ENCODE peak calls at places on chromosomes 7 and 10, in four cellular contexts. A is IMR-90, T is brain microvascular endothelial cell, W is osteocyte. J is an unnamed sample.

GRCh38 chr10:27794157-27794556 is 48.5 kb upstream of the MKX start:
- DNase-seq in T (no peak), A (peak; percentile 5), W (no peak), J (no peak)

GRCh38 chr7:5005066-5005465 is 40.6 kb upstream of the RBAK start:
- DNase-seq in A (no peak), W (no peak), T (no peak), J (no peak)

GRCh38 chr7:192035-192649 is at the start of gene FAM20C:
- DNase-seq in W (peak; percentile 95), T (peak; percentile 61), A (peak; percentile 79), J (no peak)

GRCh38 chr7:30660331-30661255 is 21.7 kb downstream of the CRHR2 start:
- DNase-seq in T (no peak), W (no peak), A (no peak), J (no peak)

GRCh38 chr7:32761451-32762320 is 129.9 kb downstream of the KBTBD2 start:
- DNase-seq in T (no peak), A (no peak), W (no peak), J (no peak)

GRCh38 chr10:69411476-69411875 is 5.2 kb downstream of the TACR2 start:
- DNase-seq in W (no peak), A (no peak), T (no peak), J (no peak)

GRCh38 chr7:73988197-73988596 is 39.8 kb upstream of the ELN start:
- DNase-seq in A (peak; percentile 21), W (no peak), T (no peak), J (no peak)

GRCh38 chr7:155577509-155577905 is 31.1 kb upstream of the CNPY1 start:
- DNase-seq in W (no peak), A (no peak), T (no peak), J (no peak)

GRCh38 chr7:96953676-96954513 is 51.5 kb upstream of the DLX6 start:
- DNase-seq in A (no peak), W (no peak), T (no peak), J (no peak)

GRCh38 chr10:59536151-59536550 is 173.5 kb downstream of the SLC16A9 start:
- DNase-seq in T (peak; percentile 83), A (peak; percentile 92), W (no peak), J (no peak)

GRCh38 chr7:38751416-38751815 is 120.2 kb upstream of the AMPH start:
- DNase-seq in T (no peak), W (no peak), A (peak; percentile 10), J (no peak)

GRCh38 chr7:38744746-38745145 is 113.6 kb upstream of the AMPH start:
- DNase-seq in A (peak; percentile 78), T (peak; percentile 78), W (no peak), J (no peak)

GRCh38 chr7:38746438-38746837 is 115.3 kb upstream of the AMPH start:
- DNase-seq in A (no peak), T (no peak), W (no peak), J (no peak)

GRCh38 chr7:38753347-38753746 is 122.2 kb upstream of the AMPH start:
- DNase-seq in W (no peak), A (no peak), T (no peak), J (no peak)

DNA sequence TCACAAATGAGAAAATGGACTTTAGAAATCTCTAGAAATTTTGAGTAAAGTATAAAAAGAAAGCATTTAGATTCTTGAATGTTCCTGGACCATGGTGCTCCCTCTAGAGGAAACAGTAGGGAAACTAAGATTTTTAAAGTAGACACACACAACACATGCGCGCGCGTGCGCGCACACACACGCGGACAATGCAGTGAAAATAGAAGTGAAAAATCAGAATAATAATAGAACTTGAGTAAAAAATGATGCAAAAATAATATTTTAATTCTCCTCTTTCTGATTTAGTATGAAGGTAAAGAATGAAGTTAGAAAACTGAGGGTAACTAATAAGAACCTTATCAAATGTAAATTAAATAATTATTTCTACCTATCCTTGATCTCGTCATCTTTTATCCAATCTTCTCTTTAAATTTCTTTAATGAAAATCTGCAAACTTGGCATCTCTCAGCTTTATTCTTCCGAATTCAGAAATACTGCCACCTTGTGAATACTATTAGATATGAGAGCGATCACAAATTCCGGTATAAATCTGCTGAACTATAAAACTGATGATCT is 117.0 kb upstream of the AMPH start:
- DNase-seq in W (no peak), A (peak; percentile 36), T (peak; percentile 18), J (no peak)
- TF ChIP-seq CTCF in W (peak; percentile 47), A (peak; percentile 37), T (peak; percentile 55), J (peak; percentile 63)

DNA sequence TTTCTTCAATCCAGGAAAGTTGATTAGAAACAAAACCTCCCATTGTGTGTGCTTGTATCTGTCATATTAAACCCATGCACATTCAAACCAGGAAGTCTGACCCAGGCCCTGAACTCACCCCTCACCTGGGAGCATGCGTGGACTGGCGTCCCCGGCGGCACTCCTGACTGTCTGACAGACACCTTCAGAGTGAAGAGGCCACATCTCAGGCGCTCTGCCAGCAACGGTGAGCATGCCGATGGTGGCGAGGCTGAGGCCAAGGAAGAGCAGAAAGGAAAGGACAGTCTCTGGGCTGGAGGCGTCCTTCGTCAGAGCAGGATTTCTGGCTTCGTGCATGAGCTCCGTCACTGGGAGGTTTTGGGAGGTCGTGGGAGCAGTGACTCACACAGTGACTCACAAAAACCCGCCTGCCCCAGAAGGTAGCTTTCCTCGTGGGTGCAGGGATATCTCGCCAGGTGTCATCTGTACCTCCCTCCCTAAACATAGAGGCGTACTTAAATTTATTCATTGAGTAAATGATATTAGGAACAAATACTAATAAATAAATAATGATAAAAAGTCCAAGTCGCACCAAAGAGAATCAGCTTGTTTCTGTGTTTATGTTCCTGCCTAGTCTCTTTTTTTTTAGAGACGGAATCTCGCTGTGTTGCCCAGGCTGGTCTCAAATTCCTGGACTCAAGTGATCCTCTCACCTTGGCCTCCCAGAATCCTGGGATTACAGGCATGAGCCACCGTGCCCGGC is 13.5 kb downstream of the IQCE start:
- DNase-seq in A (peak; percentile 82), W (no peak), T (peak; percentile 61), J (no peak)
- TF ChIP-seq CTCF in A (no peak), W (no peak), T (no peak), J (no peak)

GRCh38 chr10:124013916-124014315 is 79.5 kb downstream of the CHST15 start:
- DNase-seq in T (no peak), W (no peak), A (no peak), J (no peak)
- TF ChIP-seq CTCF in T (no peak), W (no peak), A (no peak), J (no peak)

GRCh38 chr10:31083765-31084184 is 52.1 kb upstream of the ZNF438 start:
- DNase-seq in W (no peak), T (peak; percentile 33), A (peak; percentile 39), J (no peak)
- TF ChIP-seq CTCF in W (peak; percentile 51), T (peak; percentile 73), A (peak; percentile 43), J (peak; percentile 66)

GRCh38 chr10:114304017-114304565 is 65.0 kb downstream of the VWA2 start:
- DNase-seq in W (peak; percentile 93), A (peak; percentile 88), T (peak; percentile 94), J (no peak)
- TF ChIP-seq CTCF in W (peak; percentile 86), A (peak; percentile 86), T (peak; percentile 87), J (peak; percentile 87)

GRCh38 chr7:84091318-84091717 is 103.3 kb downstream of the SEMA3A start:
- DNase-seq in W (no peak), A (no peak), T (no peak), J (no peak)
- TF ChIP-seq CTCF in W (no peak), A (no peak), T (no peak), J (no peak)

DNA sequence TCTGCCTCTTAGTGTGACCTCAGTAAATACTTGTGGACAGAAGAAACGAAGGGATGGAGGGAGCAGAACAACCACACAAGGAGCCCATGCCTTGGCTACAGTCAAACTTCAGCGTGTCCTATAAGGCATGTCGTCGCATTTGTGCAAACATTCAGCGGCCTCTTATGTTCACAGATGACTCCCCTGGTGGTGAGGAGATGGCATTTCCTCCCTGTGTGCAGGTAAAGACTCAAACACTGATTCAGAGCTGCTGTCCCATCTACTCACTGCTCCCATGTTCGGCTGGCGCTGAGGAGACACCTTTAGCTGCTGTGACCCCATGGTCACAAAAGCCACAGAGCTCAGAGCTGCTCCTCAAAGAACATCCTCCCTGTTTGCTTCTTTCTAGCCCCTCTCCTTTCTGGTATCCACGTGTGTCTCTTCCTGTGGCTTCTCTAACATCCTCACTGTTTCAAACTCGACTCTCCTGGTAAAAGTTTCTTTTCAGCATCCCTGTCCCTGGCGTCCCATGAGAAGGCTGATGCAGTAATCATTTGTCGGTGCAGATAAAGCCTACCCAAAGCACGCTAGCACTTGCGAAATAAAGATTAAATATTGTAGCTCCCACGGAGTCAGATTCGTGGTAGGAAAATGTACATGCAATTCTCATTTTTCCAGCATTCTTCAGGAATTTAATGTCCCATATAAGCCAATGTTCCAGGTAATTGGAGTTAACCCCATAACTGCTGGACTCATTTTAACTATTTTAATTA is 124.9 kb upstream of the NEBL start:
- DNase-seq in W (no peak), A (no peak), T (no peak), J (no peak)
- TF ChIP-seq CTCF in W (peak; percentile 18), A (no peak), T (peak; percentile 45), J (peak; percentile 50)

GRCh38 chr10:125953778-125954385 is 57.5 kb downstream of the FANK1 start:
- DNase-seq in A (no peak), T (no peak), W (no peak), J (no peak)
- TF ChIP-seq CTCF in A (no peak), T (no peak), W (no peak), J (no peak)

GRCh38 chr7:98848918-98849317 is 20.9 kb downstream of the TMEM130 start:
- DNase-seq in T (no peak), W (no peak), A (no peak), J (no peak)
- TF ChIP-seq CTCF in T (no peak), W (no peak), A (no peak), J (no peak)

J was measured in type B pancreatic cell.